ENCODE peak calls at places on chromosome 7, in ten cellular contexts. One of them, this sample, is unnamed.

GRCh38 chr7:22443370-22444180 is 56.4 kb downstream of the STEAP1B start:
- DNase-seq in caudate nucleus: no peak
- DNase-seq in lower leg skin: no peak
- DNase-seq in brain microvascular endothelial cell: peak
- DNase-seq in mucosa of gallbladder: peak
- DNase-seq in stimulated activated CD8-positive, alpha-beta memory T cell treated with anti-CD3 and anti-CD28 coated beads, Interleukin-12 subunit alpha, Interleukin-12 subunit beta, amount 100 ng/mL, for 1 hour: no peak
- DNase-seq in CMK: peak
- DNase-seq in NCI-H510A: no peak
- DNase-seq in glutamatergic neuron: no peak
- DNase-seq in uterus: no peak
- DNase-seq in this sample: no peak

GRCh38 chr7:17109017-17109416 is 189.4 kb upstream of the AHR start:
- DNase-seq in caudate nucleus: no peak
- DNase-seq in lower leg skin: no peak
- DNase-seq in brain microvascular endothelial cell: peak
- DNase-seq in mucosa of gallbladder: no peak
- DNase-seq in stimulated activated CD8-positive, alpha-beta memory T cell treated with anti-CD3 and anti-CD28 coated beads, Interleukin-12 subunit alpha, Interleukin-12 subunit beta, amount 100 ng/mL, for 1 hour: no peak
- DNase-seq in CMK: no peak
- DNase-seq in NCI-H510A: no peak
- DNase-seq in glutamatergic neuron: no peak
- DNase-seq in uterus: no peak
- DNase-seq in this sample: no peak

GRCh38 chr7:82288769-82289535 is 154.6 kb downstream of the CACNA2D1 start:
- DNase-seq in caudate nucleus: no peak
- DNase-seq in lower leg skin: no peak
- DNase-seq in brain microvascular endothelial cell: peak
- DNase-seq in mucosa of gallbladder: no peak
- DNase-seq in stimulated activated CD8-positive, alpha-beta memory T cell treated with anti-CD3 and anti-CD28 coated beads, Interleukin-12 subunit alpha, Interleukin-12 subunit beta, amount 100 ng/mL, for 1 hour: no peak
- DNase-seq in CMK: no peak
- DNase-seq in NCI-H510A: no peak
- DNase-seq in glutamatergic neuron: no peak
- DNase-seq in uterus: no peak
- DNase-seq in this sample: no peak

GRCh38 chr7:117683736-117684135 is 189.5 kb downstream of the CTTNBP2 start:
- DNase-seq in caudate nucleus: no peak
- DNase-seq in lower leg skin: no peak
- DNase-seq in brain microvascular endothelial cell: no peak
- DNase-seq in mucosa of gallbladder: no peak
- DNase-seq in stimulated activated CD8-positive, alpha-beta memory T cell treated with anti-CD3 and anti-CD28 coated beads, Interleukin-12 subunit alpha, Interleukin-12 subunit beta, amount 100 ng/mL, for 1 hour: no peak
- DNase-seq in CMK: no peak
- DNase-seq in NCI-H510A: no peak
- DNase-seq in glutamatergic neuron: no peak
- DNase-seq in uterus: no peak
- DNase-seq in this sample: no peak

GRCh38 chr7:226281-226882 is 34.0 kb downstream of the FAM20C start:
- DNase-seq in caudate nucleus: no peak
- DNase-seq in lower leg skin: peak
- DNase-seq in brain microvascular endothelial cell: peak
- DNase-seq in mucosa of gallbladder: no peak
- DNase-seq in stimulated activated CD8-positive, alpha-beta memory T cell treated with anti-CD3 and anti-CD28 coated beads, Interleukin-12 subunit alpha, Interleukin-12 subunit beta, amount 100 ng/mL, for 1 hour: no peak
- DNase-seq in CMK: no peak
- DNase-seq in NCI-H510A: no peak
- DNase-seq in glutamatergic neuron: no peak
- DNase-seq in uterus: no peak
- DNase-seq in this sample: no peak

GRCh38 chr7:21412953-21413352 is 14.9 kb upstream of the SP4 start:
- DNase-seq in caudate nucleus: no peak
- DNase-seq in lower leg skin: no peak
- DNase-seq in brain microvascular endothelial cell: no peak
- DNase-seq in mucosa of gallbladder: no peak
- DNase-seq in stimulated activated CD8-positive, alpha-beta memory T cell treated with anti-CD3 and anti-CD28 coated beads, Interleukin-12 subunit alpha, Interleukin-12 subunit beta, amount 100 ng/mL, for 1 hour: no peak
- DNase-seq in CMK: no peak
- DNase-seq in NCI-H510A: no peak
- DNase-seq in glutamatergic neuron: no peak
- DNase-seq in uterus: no peak
- DNase-seq in this sample: no peak

GRCh38 chr7:105935250-105935649 is 27.8 kb upstream of the CDHR3 start:
- DNase-seq in caudate nucleus: no peak
- DNase-seq in lower leg skin: no peak
- DNase-seq in brain microvascular endothelial cell: no peak
- DNase-seq in mucosa of gallbladder: peak
- DNase-seq in stimulated activated CD8-positive, alpha-beta memory T cell treated with anti-CD3 and anti-CD28 coated beads, Interleukin-12 subunit alpha, Interleukin-12 subunit beta, amount 100 ng/mL, for 1 hour: no peak
- DNase-seq in CMK: no peak
- DNase-seq in NCI-H510A: peak
- DNase-seq in glutamatergic neuron: no peak
- DNase-seq in uterus: no peak
- DNase-seq in this sample: no peak

GRCh38 chr7:157513162-157513621 is 176.4 kb downstream of the DNAJB6 start:
- DNase-seq in caudate nucleus: no peak
- DNase-seq in lower leg skin: no peak
- DNase-seq in brain microvascular endothelial cell: no peak
- DNase-seq in mucosa of gallbladder: no peak
- DNase-seq in stimulated activated CD8-positive, alpha-beta memory T cell treated with anti-CD3 and anti-CD28 coated beads, Interleukin-12 subunit alpha, Interleukin-12 subunit beta, amount 100 ng/mL, for 1 hour: no peak
- DNase-seq in CMK: no peak
- DNase-seq in NCI-H510A: no peak
- DNase-seq in glutamatergic neuron: no peak
- DNase-seq in uterus: no peak
- DNase-seq in this sample: no peak

GRCh38 chr7:6500691-6501090 is 50.6 kb downstream of the GRID2IP start:
- DNase-seq in caudate nucleus: no peak
- DNase-seq in lower leg skin: no peak
- DNase-seq in brain microvascular endothelial cell: no peak
- DNase-seq in mucosa of gallbladder: no peak
- DNase-seq in stimulated activated CD8-positive, alpha-beta memory T cell treated with anti-CD3 and anti-CD28 coated beads, Interleukin-12 subunit alpha, Interleukin-12 subunit beta, amount 100 ng/mL, for 1 hour: no peak
- DNase-seq in CMK: no peak
- DNase-seq in NCI-H510A: no peak
- DNase-seq in glutamatergic neuron: no peak
- DNase-seq in uterus: no peak
- DNase-seq in this sample: peak

GRCh38 chr7:73597978-73598782 is 19.8 kb upstream of the TBL2 start:
- DNase-seq in caudate nucleus: no peak
- DNase-seq in lower leg skin: no peak
- DNase-seq in brain microvascular endothelial cell: no peak
- DNase-seq in mucosa of gallbladder: no peak
- DNase-seq in stimulated activated CD8-positive, alpha-beta memory T cell treated with anti-CD3 and anti-CD28 coated beads, Interleukin-12 subunit alpha, Interleukin-12 subunit beta, amount 100 ng/mL, for 1 hour: no peak
- DNase-seq in CMK: no peak
- DNase-seq in NCI-H510A: no peak
- DNase-seq in glutamatergic neuron: no peak
- DNase-seq in uterus: no peak
- DNase-seq in this sample: no peak

GRCh38 chr7:104552102-104552501 is 223.7 kb downstream of the LHFPL3 start:
- DNase-seq in caudate nucleus: no peak
- DNase-seq in lower leg skin: no peak
- DNase-seq in brain microvascular endothelial cell: peak
- DNase-seq in mucosa of gallbladder: peak
- DNase-seq in stimulated activated CD8-positive, alpha-beta memory T cell treated with anti-CD3 and anti-CD28 coated beads, Interleukin-12 subunit alpha, Interleukin-12 subunit beta, amount 100 ng/mL, for 1 hour: no peak
- DNase-seq in CMK: peak
- DNase-seq in NCI-H510A: no peak
- DNase-seq in glutamatergic neuron: no peak
- DNase-seq in uterus: peak
- DNase-seq in this sample: no peak

GRCh38 chr7:12954374-12954773 is 266.9 kb downstream of the ARL4A start:
- DNase-seq in caudate nucleus: no peak
- DNase-seq in lower leg skin: no peak
- DNase-seq in brain microvascular endothelial cell: no peak
- DNase-seq in mucosa of gallbladder: no peak
- DNase-seq in stimulated activated CD8-positive, alpha-beta memory T cell treated with anti-CD3 and anti-CD28 coated beads, Interleukin-12 subunit alpha, Interleukin-12 subunit beta, amount 100 ng/mL, for 1 hour: no peak
- DNase-seq in CMK: no peak
- DNase-seq in NCI-H510A: no peak
- DNase-seq in glutamatergic neuron: no peak
- DNase-seq in uterus: no peak
- DNase-seq in this sample: no peak

GRCh38 chr7:3042861-3043489 is 692 bp downstream of the CARD11 start:
- DNase-seq in caudate nucleus: no peak
- DNase-seq in lower leg skin: no peak
- DNase-seq in brain microvascular endothelial cell: no peak
- DNase-seq in mucosa of gallbladder: peak
- DNase-seq in stimulated activated CD8-positive, alpha-beta memory T cell treated with anti-CD3 and anti-CD28 coated beads, Interleukin-12 subunit alpha, Interleukin-12 subunit beta, amount 100 ng/mL, for 1 hour: peak
- DNase-seq in CMK: no peak
- DNase-seq in NCI-H510A: no peak
- DNase-seq in glutamatergic neuron: no peak
- DNase-seq in uterus: no peak
- DNase-seq in this sample: no peak

GRCh38 chr7:155532792-155533119 is 13.6 kb downstream of the CNPY1 start:
- DNase-seq in caudate nucleus: no peak
- DNase-seq in lower leg skin: no peak
- DNase-seq in brain microvascular endothelial cell: no peak
- DNase-seq in mucosa of gallbladder: no peak
- DNase-seq in stimulated activated CD8-positive, alpha-beta memory T cell treated with anti-CD3 and anti-CD28 coated beads, Interleukin-12 subunit alpha, Interleukin-12 subunit beta, amount 100 ng/mL, for 1 hour: no peak
- DNase-seq in CMK: no peak
- DNase-seq in NCI-H510A: no peak
- DNase-seq in glutamatergic neuron: no peak
- DNase-seq in uterus: no peak
- DNase-seq in this sample: no peak

GRCh38 chr7:36677769-36678435 is 46.4 kb downstream of the AOAH start:
- DNase-seq in caudate nucleus: no peak
- DNase-seq in lower leg skin: no peak
- DNase-seq in brain microvascular endothelial cell: no peak
- DNase-seq in mucosa of gallbladder: no peak
- DNase-seq in stimulated activated CD8-positive, alpha-beta memory T cell treated with anti-CD3 and anti-CD28 coated beads, Interleukin-12 subunit alpha, Interleukin-12 subunit beta, amount 100 ng/mL, for 1 hour: no peak
- DNase-seq in CMK: no peak
- DNase-seq in NCI-H510A: no peak
- DNase-seq in glutamatergic neuron: no peak
- DNase-seq in uterus: no peak
- DNase-seq in this sample: no peak

GRCh38 chr7:100452513-100452912 is 11.5 kb downstream of the SPACDR start:
- DNase-seq in caudate nucleus: no peak
- DNase-seq in lower leg skin: no peak
- DNase-seq in brain microvascular endothelial cell: no peak
- DNase-seq in mucosa of gallbladder: no peak
- DNase-seq in stimulated activated CD8-positive, alpha-beta memory T cell treated with anti-CD3 and anti-CD28 coated beads, Interleukin-12 subunit alpha, Interleukin-12 subunit beta, amount 100 ng/mL, for 1 hour: no peak
- DNase-seq in CMK: no peak
- DNase-seq in NCI-H510A: no peak
- DNase-seq in glutamatergic neuron: no peak
- DNase-seq in uterus: no peak
- DNase-seq in this sample: no peak

GRCh38 chr7:130875265-130875741 is 141.3 kb upstream of the KLF14 start:
- DNase-seq in caudate nucleus: no peak
- DNase-seq in lower leg skin: no peak
- DNase-seq in brain microvascular endothelial cell: no peak
- DNase-seq in mucosa of gallbladder: no peak
- DNase-seq in stimulated activated CD8-positive, alpha-beta memory T cell treated with anti-CD3 and anti-CD28 coated beads, Interleukin-12 subunit alpha, Interleukin-12 subunit beta, amount 100 ng/mL, for 1 hour: peak
- DNase-seq in CMK: no peak
- DNase-seq in NCI-H510A: no peak
- DNase-seq in glutamatergic neuron: peak
- DNase-seq in uterus: no peak
- DNase-seq in this sample: no peak

GRCh38 chr7:137454169-137455166 is 110.9 kb upstream of the PTN start:
- DNase-seq in caudate nucleus: no peak
- DNase-seq in lower leg skin: peak
- DNase-seq in brain microvascular endothelial cell: peak
- DNase-seq in mucosa of gallbladder: peak
- DNase-seq in stimulated activated CD8-positive, alpha-beta memory T cell treated with anti-CD3 and anti-CD28 coated beads, Interleukin-12 subunit alpha, Interleukin-12 subunit beta, amount 100 ng/mL, for 1 hour: no peak
- DNase-seq in CMK: no peak
- DNase-seq in NCI-H510A: no peak
- DNase-seq in glutamatergic neuron: no peak
- DNase-seq in uterus: peak
- DNase-seq in this sample: peak

GRCh38 chr7:142385528-142386340 is 127.9 kb upstream of the PRSS58 start:
- DNase-seq in caudate nucleus: no peak
- DNase-seq in lower leg skin: no peak
- DNase-seq in brain microvascular endothelial cell: peak
- DNase-seq in mucosa of gallbladder: no peak
- DNase-seq in stimulated activated CD8-positive, alpha-beta memory T cell treated with anti-CD3 and anti-CD28 coated beads, Interleukin-12 subunit alpha, Interleukin-12 subunit beta, amount 100 ng/mL, for 1 hour: no peak
- DNase-seq in CMK: peak
- DNase-seq in NCI-H510A: no peak
- DNase-seq in glutamatergic neuron: peak
- DNase-seq in uterus: no peak
- DNase-seq in this sample: no peak